ENCODE peak calls at places on chromosomes 6 and 20, in four cellular contexts. One of them, this sample, is unnamed.

GRCh38 chr6:163872335-163872734 is 457.8 kb downstream of the QKI start:
- DNase-seq in GM12865: no peak
- DNase-seq in mammary epithelial cell: no peak
- DNase-seq in astrocyte: peak
- DNase-seq in this sample: peak

GRCh38 chr20:23151008-23151703 is 65.0 kb upstream of the CD93 start:
- DNase-seq in astrocyte: no peak
- DNase-seq in mammary epithelial cell: no peak
- DNase-seq in GM12865: no peak
- DNase-seq in this sample: no peak

GRCh38 chr20:38271609-38272120 is 11.1 kb upstream of the KIAA1755 start:
- DNase-seq in astrocyte: no peak
- DNase-seq in GM12865: no peak
- DNase-seq in mammary epithelial cell: no peak
- DNase-seq in this sample: no peak

GRCh38 chr20:47493175-47493953 is 8.3 kb upstream of the NCOA3 start:
- DNase-seq in astrocyte: peak
- DNase-seq in mammary epithelial cell: peak
- DNase-seq in GM12865: peak
- DNase-seq in this sample: peak

GRCh38 chr6:101806241-101806640 is 412.7 kb downstream of the GRIK2 start:
- DNase-seq in astrocyte: peak
- DNase-seq in mammary epithelial cell: peak
- DNase-seq in GM12865: no peak
- DNase-seq in this sample: peak

GRCh38 chr20:38617011-38617829 is 15.6 kb downstream of the ARHGAP40 start:
- DNase-seq in GM12865: no peak
- DNase-seq in astrocyte: peak
- DNase-seq in mammary epithelial cell: peak
- DNase-seq in this sample: peak

GRCh38 chr6:41909727-41910126 is 11.2 kb downstream of the MED20 start:
- DNase-seq in astrocyte: no peak
- DNase-seq in mammary epithelial cell: no peak
- DNase-seq in GM12865: no peak
- DNase-seq in this sample: no peak

GRCh38 chr20:54219751-54220426 is 12.0 kb downstream of the PFDN4 start:
- DNase-seq in astrocyte: peak
- DNase-seq in GM12865: no peak
- DNase-seq in mammary epithelial cell: peak
- DNase-seq in this sample: peak

GRCh38 chr6:159119835-159120234 is 49.4 kb upstream of the FNDC1 start:
- DNase-seq in GM12865: no peak
- DNase-seq in astrocyte: no peak
- DNase-seq in mammary epithelial cell: no peak
- DNase-seq in this sample: no peak

GRCh38 chr6:86010915-86011786 is 368.5 kb upstream of the SYNCRIP start:
- DNase-seq in mammary epithelial cell: no peak
- DNase-seq in GM12865: no peak
- DNase-seq in astrocyte: no peak
- DNase-seq in this sample: no peak

GRCh38 chr6:16822529-16822928 is 61.3 kb upstream of the ATXN1 start:
- DNase-seq in mammary epithelial cell: peak
- DNase-seq in astrocyte: no peak
- DNase-seq in GM12865: no peak
- DNase-seq in this sample: peak

GRCh38 chr6:44527961-44528644 is 140.6 kb downstream of the CDC5L start:
- DNase-seq in astrocyte: no peak
- DNase-seq in GM12865: no peak
- DNase-seq in mammary epithelial cell: no peak
- DNase-seq in this sample: no peak

GRCh38 chr20:57478176-57478575 is 46.8 kb downstream of the CTCFL start:
- DNase-seq in astrocyte: no peak
- DNase-seq in mammary epithelial cell: no peak
- DNase-seq in GM12865: no peak
- DNase-seq in this sample: no peak

GRCh38 chr6:163776549-163777378 is 362.2 kb downstream of the QKI start:
- DNase-seq in mammary epithelial cell: no peak
- DNase-seq in astrocyte: no peak
- DNase-seq in GM12865: no peak
- DNase-seq in this sample: no peak

GRCh38 chr20:63378626-63379025 is 17.5 kb upstream of the CHRNA4 start:
- DNase-seq in mammary epithelial cell: no peak
- DNase-seq in astrocyte: no peak
- DNase-seq in GM12865: no peak
- DNase-seq in this sample: no peak

GRCh38 chr6:125918681-125919566 is 37.6 kb upstream of the HINT3 start:
- DNase-seq in mammary epithelial cell: peak
- DNase-seq in astrocyte: peak
- DNase-seq in GM12865: peak
- DNase-seq in this sample: peak

GRCh38 chr20:4165984-4166725 is 150.8 kb upstream of the RNF24 start:
- DNase-seq in mammary epithelial cell: no peak
- DNase-seq in astrocyte: no peak
- DNase-seq in GM12865: no peak
- DNase-seq in this sample: no peak

GRCh38 chr20:58751956-58752355 is 59.4 kb downstream of the NPEPL1 start:
- DNase-seq in mammary epithelial cell: no peak
- DNase-seq in GM12865: no peak
- DNase-seq in astrocyte: no peak
- DNase-seq in this sample: no peak

GRCh38 chr6:116530436-116530835 is 15.0 kb downstream of the TRAPPC3L start:
- DNase-seq in GM12865: no peak
- DNase-seq in mammary epithelial cell: no peak
- DNase-seq in astrocyte: peak
- DNase-seq in this sample: no peak

GRCh38 chr6:55886185-55886836 is 10.9 kb upstream of the BMP5 start:
- DNase-seq in mammary epithelial cell: no peak
- DNase-seq in astrocyte: no peak
- DNase-seq in GM12865: peak
- DNase-seq in this sample: peak

GRCh38 chr6:18081025-18081668 is 41.3 kb downstream of the NHLRC1 start:
- DNase-seq in astrocyte: no peak
- DNase-seq in mammary epithelial cell: no peak
- DNase-seq in GM12865: no peak
- DNase-seq in this sample: no peak

GRCh38 chr20:56604690-56605089 is 24.4 kb upstream of the TFAP2C start:
- DNase-seq in astrocyte: no peak
- DNase-seq in GM12865: no peak
- DNase-seq in mammary epithelial cell: no peak
- DNase-seq in this sample: no peak

GRCh38 chr20:44021186-44021585 is 106.5 kb downstream of the TOX2 start:
- DNase-seq in astrocyte: no peak
- DNase-seq in GM12865: no peak
- DNase-seq in mammary epithelial cell: no peak
- DNase-seq in this sample: no peak

GRCh38 chr6:81138236-81138635 is 614.2 kb downstream of the TENT5A start:
- DNase-seq in mammary epithelial cell: no peak
- DNase-seq in GM12865: no peak
- DNase-seq in astrocyte: no peak
- DNase-seq in this sample: no peak

GRCh38 chr20:50824137-50824536 is 29.3 kb downstream of the BCAS4 start:
- DNase-seq in astrocyte: peak
- DNase-seq in mammary epithelial cell: no peak
- DNase-seq in GM12865: no peak
- DNase-seq in this sample: peak

GRCh38 chr6:8336406-8336805 is 98.9 kb downstream of the SLC35B3 start:
- DNase-seq in astrocyte: no peak
- DNase-seq in GM12865: no peak
- DNase-seq in mammary epithelial cell: no peak
- DNase-seq in this sample: no peak

GRCh38 chr20:62063981-62064787 is 1.5 kb downstream of the TAF4 start:
- DNase-seq in astrocyte: no peak
- DNase-seq in mammary epithelial cell: peak
- DNase-seq in GM12865: no peak
- DNase-seq in this sample: no peak

GRCh38 chr20:51275816-51276215 is 252.9 kb upstream of the KCNG1 start:
- DNase-seq in mammary epithelial cell: no peak
- DNase-seq in GM12865: no peak
- DNase-seq in astrocyte: peak
- DNase-seq in this sample: no peak

GRCh38 chr6:167529684-167530335 is 204.9 kb downstream of the TTLL2 start:
- DNase-seq in astrocyte: no peak
- DNase-seq in GM12865: no peak
- DNase-seq in mammary epithelial cell: no peak
- DNase-seq in this sample: no peak

GRCh38 chr20:35463455-35464300 is 8.3 kb downstream of the CEP250 start:
- DNase-seq in astrocyte: peak
- DNase-seq in GM12865: peak
- DNase-seq in mammary epithelial cell: peak
- DNase-seq in this sample: peak

GRCh38 chr6:98747246-98747645 is 87.1 kb upstream of the POU3F2 start:
- DNase-seq in mammary epithelial cell: no peak
- DNase-seq in astrocyte: no peak
- DNase-seq in GM12865: no peak
- DNase-seq in this sample: no peak

GRCh38 chr6:45086685-45087084 is 241.4 kb upstream of the RUNX2 start:
- DNase-seq in astrocyte: no peak
- DNase-seq in GM12865: no peak
- DNase-seq in mammary epithelial cell: no peak
- DNase-seq in this sample: peak

GRCh38 chr6:11270030-11271027 is 37.9 kb upstream of the NEDD9 start:
- DNase-seq in mammary epithelial cell: no peak
- DNase-seq in astrocyte: peak
- DNase-seq in GM12865: no peak
- DNase-seq in this sample: no peak

GRCh38 chr6:54191460-54191859 is 80.2 kb downstream of the MLIP start:
- DNase-seq in mammary epithelial cell: peak
- DNase-seq in GM12865: no peak
- DNase-seq in astrocyte: peak
- DNase-seq in this sample: peak

GRCh38 chr6:114108119-114109002 is 137.4 kb upstream of the HDAC2 start:
- DNase-seq in mammary epithelial cell: peak
- DNase-seq in GM12865: peak
- DNase-seq in astrocyte: peak
- DNase-seq in this sample: peak
- TF ChIP-seq CTCF in mammary epithelial cell: peak
- TF ChIP-seq CTCF in GM12865: peak
- TF ChIP-seq CTCF in astrocyte: peak
- TF ChIP-seq CTCF in this sample: peak

GRCh38 chr20:10667560-10668167 is 6.1 kb downstream of the JAG1 start:
- DNase-seq in mammary epithelial cell: peak
- DNase-seq in GM12865: no peak
- DNase-seq in astrocyte: no peak
- DNase-seq in this sample: peak
- H3K4me3 ChIP-seq in mammary epithelial cell: peak
- H3K4me3 ChIP-seq in GM12865: no peak
- H3K4me3 ChIP-seq in astrocyte: no peak
- H3K4me3 ChIP-seq in this sample: peak

GRCh38 chr20:33076662-33077398 is 2.6 kb upstream of the BPIFB4 start:
- DNase-seq in GM12865: no peak
- DNase-seq in mammary epithelial cell: peak
- DNase-seq in astrocyte: no peak
- DNase-seq in this sample: peak
- TF ChIP-seq CTCF in GM12865: peak
- TF ChIP-seq CTCF in mammary epithelial cell: peak
- TF ChIP-seq CTCF in astrocyte: no peak
- TF ChIP-seq CTCF in this sample: peak

GRCh38 chr6:84227044-84227433 is 404 bp downstream of the CEP162 start:
- DNase-seq in mammary epithelial cell: no peak
- DNase-seq in GM12865: peak
- DNase-seq in astrocyte: no peak
- DNase-seq in this sample: no peak
- H3K4me3 ChIP-seq in mammary epithelial cell: peak
- H3K4me3 ChIP-seq in GM12865: peak
- H3K4me3 ChIP-seq in astrocyte: peak
- H3K4me3 ChIP-seq in this sample: peak

GRCh38 chr6:137230547-137230946 is 11.4 kb upstream of the IFNGR1 start:
- DNase-seq in GM12865: no peak
- DNase-seq in astrocyte: no peak
- DNase-seq in mammary epithelial cell: no peak
- DNase-seq in this sample: no peak
- TF ChIP-seq CTCF in GM12865: no peak
- TF ChIP-seq CTCF in astrocyte: no peak
- TF ChIP-seq CTCF in mammary epithelial cell: no peak
- TF ChIP-seq CTCF in this sample: no peak

GRCh38 chr6:2751871-2752270 is 1.1 kb upstream of the MYLK4 start:
- DNase-seq in astrocyte: peak
- DNase-seq in mammary epithelial cell: no peak
- DNase-seq in GM12865: no peak
- DNase-seq in this sample: no peak

GRCh38 chr6:2753116-2753489 is 2.4 kb upstream of the MYLK4 start:
- DNase-seq in mammary epithelial cell: no peak
- DNase-seq in GM12865: no peak
- DNase-seq in astrocyte: no peak
- DNase-seq in this sample: no peak

GRCh38 chr6:2752477-2753115 is 1.9 kb upstream of the MYLK4 start:
- DNase-seq in astrocyte: no peak
- DNase-seq in mammary epithelial cell: no peak
- DNase-seq in GM12865: no peak
- DNase-seq in this sample: no peak

GRCh38 chr6:2749972-2750600 is 636 bp downstream of the MYLK4 start:
- DNase-seq in mammary epithelial cell: no peak
- DNase-seq in astrocyte: no peak
- DNase-seq in GM12865: peak
- DNase-seq in this sample: peak

DNA sequence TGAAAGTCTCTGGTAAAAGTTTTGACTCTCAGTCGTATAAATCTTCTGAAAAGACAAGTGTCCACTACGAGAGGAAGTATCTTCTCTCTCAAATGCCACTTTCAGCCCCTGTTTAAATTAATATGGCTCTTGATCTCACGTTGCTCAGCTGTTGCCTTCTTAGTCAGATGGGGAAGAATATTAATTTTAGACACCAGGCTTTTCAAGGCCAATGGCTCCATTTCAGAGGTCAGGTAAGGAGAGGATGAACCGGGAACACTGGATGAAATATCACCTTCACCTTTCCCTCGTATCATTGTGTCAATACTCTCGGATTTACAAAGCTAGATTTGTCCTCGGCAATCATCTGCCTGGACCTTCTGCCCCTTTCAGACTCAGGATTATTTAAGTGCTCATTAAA is at the start of gene MYLK4:
- DNase-seq in GM12865: no peak
- DNase-seq in mammary epithelial cell: no peak
- DNase-seq in astrocyte: no peak
- DNase-seq in this sample: no peak
- H3K4me3 ChIP-seq in GM12865: no peak
- H3K4me3 ChIP-seq in mammary epithelial cell: no peak
- H3K4me3 ChIP-seq in astrocyte: no peak
- H3K4me3 ChIP-seq in this sample: no peak

GRCh38 chr6:144647971-144648651 is 363.0 kb downstream of the UTRN start:
- DNase-seq in GM12865: no peak
- DNase-seq in astrocyte: no peak
- DNase-seq in mammary epithelial cell: no peak
- DNase-seq in this sample: no peak

GRCh38 chr6:144649085-144649484 is 363.9 kb downstream of the UTRN start:
- DNase-seq in GM12865: no peak
- DNase-seq in mammary epithelial cell: no peak
- DNase-seq in astrocyte: no peak
- DNase-seq in this sample: no peak

GRCh38 chr6:144644776-144645175 is 359.6 kb downstream of the UTRN start:
- DNase-seq in GM12865: no peak
- DNase-seq in astrocyte: peak
- DNase-seq in mammary epithelial cell: no peak
- DNase-seq in this sample: no peak

GRCh38 chr6:144647406-144647964 is 362.4 kb downstream of the UTRN start:
- DNase-seq in astrocyte: peak
- DNase-seq in GM12865: no peak
- DNase-seq in mammary epithelial cell: no peak
- DNase-seq in this sample: no peak

GRCh38 chr6:144646066-144646800 is 361.1 kb downstream of the UTRN start:
- DNase-seq in GM12865: no peak
- DNase-seq in astrocyte: peak
- DNase-seq in mammary epithelial cell: no peak
- DNase-seq in this sample: no peak
- TF ChIP-seq CTCF in GM12865: no peak
- TF ChIP-seq CTCF in astrocyte: no peak
- TF ChIP-seq CTCF in mammary epithelial cell: no peak
- TF ChIP-seq CTCF in this sample: no peak